ENCODE peak calls at places on chromosomes 4 and X, in four cellular contexts. One of them, this sample, is unnamed.

GRCh38 chr4:17206829-17207773 is 304.8 kb downstream of the QDPR start:
- DNase-seq in SK-MEL-5: no peak
- DNase-seq in sciatic nerve: no peak
- DNase-seq in omental fat pad: no peak
- DNase-seq in this sample: peak

GRCh38 chr4:8537041-8537461 is 43.1 kb upstream of the GPR78 start:
- DNase-seq in SK-MEL-5: peak
- DNase-seq in sciatic nerve: peak
- DNase-seq in omental fat pad: peak
- DNase-seq in this sample: peak

GRCh38 chrX:70969635-70970481 is 39.0 kb upstream of the SLC7A3 start:
- DNase-seq in SK-MEL-5: no peak
- DNase-seq in sciatic nerve: no peak
- DNase-seq in omental fat pad: no peak
- DNase-seq in this sample: no peak

GRCh38 chrX:85590638-85591037 is 211.2 kb upstream of the POF1B start:
- DNase-seq in SK-MEL-5: no peak
- DNase-seq in sciatic nerve: no peak
- DNase-seq in omental fat pad: no peak
- DNase-seq in this sample: no peak

GRCh38 chrX:71067079-71067478 is 1.1 kb downstream of the SNX12 start:
- DNase-seq in SK-MEL-5: no peak
- DNase-seq in sciatic nerve: no peak
- DNase-seq in omental fat pad: no peak
- DNase-seq in this sample: no peak

GRCh38 chr4:146428298-146428697 is 93.4 kb downstream of the SLC10A7 start:
- DNase-seq in SK-MEL-5: no peak
- DNase-seq in sciatic nerve: no peak
- DNase-seq in omental fat pad: no peak
- DNase-seq in this sample: no peak

GRCh38 chr4:73902038-73902637 is 32.9 kb downstream of the CXCL1 start:
- DNase-seq in SK-MEL-5: no peak
- DNase-seq in sciatic nerve: no peak
- DNase-seq in omental fat pad: no peak
- DNase-seq in this sample: no peak

GRCh38 chr4:56976878-56977320 is 507 bp downstream of the NOA1 start:
- DNase-seq in SK-MEL-5: no peak
- DNase-seq in sciatic nerve: no peak
- DNase-seq in omental fat pad: no peak
- DNase-seq in this sample: peak

GRCh38 chr4:85681194-85681803 is 206.3 kb downstream of the ARHGAP24 start:
- DNase-seq in SK-MEL-5: peak
- DNase-seq in sciatic nerve: peak
- DNase-seq in omental fat pad: no peak
- DNase-seq in this sample: no peak

GRCh38 chr4:104728380-104729122 is 233.9 kb upstream of the CXXC4 start:
- DNase-seq in SK-MEL-5: no peak
- DNase-seq in sciatic nerve: no peak
- DNase-seq in omental fat pad: no peak
- DNase-seq in this sample: no peak

GRCh38 chrX:140163376-140164159 is 198.2 kb upstream of the CXorf66 start:
- DNase-seq in SK-MEL-5: no peak
- DNase-seq in sciatic nerve: no peak
- DNase-seq in omental fat pad: no peak
- DNase-seq in this sample: no peak

GRCh38 chr4:94819371-94819770 is 61.6 kb downstream of the BMPR1B start:
- DNase-seq in SK-MEL-5: no peak
- DNase-seq in sciatic nerve: no peak
- DNase-seq in omental fat pad: no peak
- DNase-seq in this sample: no peak

GRCh38 chrX:154401918-154402621 is 3.9 kb downstream of the RPL10 start:
- DNase-seq in SK-MEL-5: no peak
- DNase-seq in sciatic nerve: no peak
- DNase-seq in omental fat pad: no peak
- DNase-seq in this sample: no peak

GRCh38 chr4:84957509-84958420 is 8.7 kb downstream of the WDFY3 start:
- DNase-seq in SK-MEL-5: no peak
- DNase-seq in sciatic nerve: no peak
- DNase-seq in omental fat pad: no peak
- DNase-seq in this sample: no peak

GRCh38 chr4:95388911-95389310 is 159.9 kb downstream of the UNC5C start:
- DNase-seq in SK-MEL-5: no peak
- DNase-seq in sciatic nerve: no peak
- DNase-seq in omental fat pad: no peak
- DNase-seq in this sample: no peak

GRCh38 chr4:55079451-55080173 is 45.8 kb downstream of the KDR start:
- DNase-seq in SK-MEL-5: no peak
- DNase-seq in sciatic nerve: no peak
- DNase-seq in omental fat pad: no peak
- DNase-seq in this sample: no peak

GRCh38 chr4:110615366-110616161 is 7.3 kb downstream of the PITX2 start:
- DNase-seq in SK-MEL-5: no peak
- DNase-seq in sciatic nerve: no peak
- DNase-seq in omental fat pad: no peak
- DNase-seq in this sample: no peak

GRCh38 chr4:86942185-86942666 is 7.4 kb downstream of the AFF1 start:
- DNase-seq in SK-MEL-5: no peak
- DNase-seq in sciatic nerve: no peak
- DNase-seq in omental fat pad: no peak
- DNase-seq in this sample: no peak

GRCh38 chr4:2787230-2788100 is 5.4 kb upstream of the SH3BP2 start:
- DNase-seq in SK-MEL-5: no peak
- DNase-seq in sciatic nerve: peak
- DNase-seq in omental fat pad: no peak
- DNase-seq in this sample: no peak

GRCh38 chrX:75278991-75279390 is 5.1 kb downstream of the UPRT start:
- DNase-seq in SK-MEL-5: no peak
- DNase-seq in sciatic nerve: no peak
- DNase-seq in omental fat pad: no peak
- DNase-seq in this sample: no peak